ENCODE peak calls at places on chromosomes 7 and 10, in seven cellular contexts. U is activated effector memory CD4-positive, alpha-beta T cell treated with Interleukin-2 at 50 U/mL for 16 hours; V is fibroblast of gingiva; D is A549; P is posterior vena cava; L is activated T-cell treated with anti-CD3 and anti-CD28 coated beads, Interleukin-2, amount 50 U/mL, for 72 hours; M is globus pallidus. A is an unnamed sample.

GRCh38 chr10:60728056-60728455 is 50.2 kb upstream of the CDK1 start:
- DNase-seq in U (no peak), V (no peak), D (no peak), P (no peak), L (peak), M (no peak), A (no peak)

GRCh38 chr10:16545126-16545736 is 23.6 kb upstream of the C1QL3 start:
- DNase-seq in U (no peak), V (peak), D (peak), P (no peak), L (peak), M (no peak), A (no peak)

GRCh38 chr7:80170445-80170844 is 35.8 kb downstream of the GNAI1 start:
- DNase-seq in U (no peak), V (no peak), D (no peak), P (no peak), L (no peak), M (no peak), A (no peak)

GRCh38 chr7:1894313-1894900 is 224.3 kb downstream of the ELFN1 start:
- DNase-seq in U (no peak), V (no peak), D (no peak), P (no peak), L (no peak), M (no peak), A (no peak)

GRCh38 chr10:78177431-78178185 is 143.9 kb downstream of the RPS24 start:
- DNase-seq in U (no peak), V (no peak), D (no peak), P (no peak), L (no peak), M (no peak), A (no peak)

GRCh38 chr7:2517004-2517403 is 2.6 kb upstream of the LFNG start:
- DNase-seq in U (no peak), V (peak), D (no peak), P (no peak), L (no peak), M (no peak), A (no peak)

GRCh38 chr10:129023057-129023456 is 444.0 kb upstream of the MGMT start:
- DNase-seq in U (no peak), V (no peak), D (no peak), P (no peak), L (no peak), M (peak), A (no peak)

GRCh38 chr7:517848-518629 is 1.6 kb downstream of the PDGFA start:
- DNase-seq in U (no peak), V (peak), D (peak), P (peak), L (peak), M (peak), A (no peak)

GRCh38 chr7:118330373-118330772 is 105.9 kb downstream of the ANKRD7 start:
- DNase-seq in U (no peak), V (no peak), D (no peak), P (no peak), L (no peak), M (no peak), A (no peak)

GRCh38 chr10:124677871-124678565 is 66.2 kb downstream of the FAM53B start:
- DNase-seq in U (no peak), V (peak), D (no peak), P (no peak), L (no peak), M (no peak), A (no peak)

GRCh38 chr7:151244871-151245346 is 3.6 kb downstream of the SMARCD3 start:
- DNase-seq in U (no peak), V (no peak), D (no peak), P (peak), L (no peak), M (no peak), A (no peak)

GRCh38 chr7:30321089-30321991 is 36.9 kb downstream of the ZNRF2 start:
- DNase-seq in U (no peak), V (peak), D (no peak), P (no peak), L (no peak), M (no peak), A (no peak)

GRCh38 chr10:48363617-48364355 is 57.3 kb downstream of the MAPK8 start:
- DNase-seq in U (no peak), V (peak), D (peak), P (no peak), L (peak), M (peak), A (no peak)

GRCh38 chr10:15370212-15370740 is 813 bp downstream of the FAM171A1 start:
- DNase-seq in U (no peak), V (peak), D (peak), P (no peak), L (peak), M (no peak), A (no peak)

GRCh38 chr10:78584266-78584665 is 484.5 kb upstream of the ZMIZ1 start:
- DNase-seq in U (no peak), V (no peak), D (no peak), P (no peak), L (no peak), M (no peak), A (no peak)

GRCh38 chr10:89481662-89482061 is 53.7 kb downstream of the SLC16A12 start:
- DNase-seq in U (no peak), V (peak), D (peak), P (no peak), L (no peak), M (no peak), A (no peak)

GRCh38 chr7:124191030-124191429 is 158.2 kb upstream of the TMEM229A start:
- DNase-seq in U (no peak), V (no peak), D (no peak), P (no peak), L (no peak), M (no peak), A (no peak)

GRCh38 chr10:131790021-131790420 is 110.8 kb upstream of the PPP2R2D start:
- DNase-seq in U (no peak), V (no peak), D (peak), P (no peak), L (peak), M (no peak), A (no peak)

GRCh38 chr7:18421297-18422004 is 74.1 kb upstream of the HDAC9 start:
- DNase-seq in U (no peak), V (no peak), D (no peak), P (no peak), L (no peak), M (no peak), A (no peak)

GRCh38 chr7:111860248-111860647 is 298.0 kb upstream of the IMMP2L start:
- DNase-seq in U (no peak), V (no peak), D (no peak), P (no peak), L (no peak), M (no peak), A (no peak)

GRCh38 chr7:36348771-36349170 is 40.9 kb upstream of the ANLN start:
- DNase-seq in U (no peak), V (no peak), D (no peak), P (no peak), L (no peak), M (no peak), A (no peak)

GRCh38 chr7:44883961-44884360 is 1.4 kb downstream of the PURB start:
- DNase-seq in U (no peak), V (no peak), D (no peak), P (no peak), L (no peak), M (no peak), A (no peak)

GRCh38 chr10:36263871-36264270 is 621.8 kb upstream of the FZD8 start:
- DNase-seq in U (no peak), V (no peak), D (no peak), P (no peak), L (no peak), M (no peak), A (no peak)

A was measured in activated B cell treated with CpG ODN at 0.5 μM for 24 hours.